ENCODE peak calls at places on chromosomes 13 and 19, in six cellular contexts. T, C, Y, N, U and S are unnamed samples.

GRCh38 chr19:7575426-7576040 is 20.1 kb upstream of the CAMSAP3 start:
- DNase-seq in N (no peak), Y (no peak), T (no peak), C (no peak), U (no peak), S (no peak)

GRCh38 chr19:2242092-2242537 is 5.5 kb downstream of the SF3A2 start:
- DNase-seq in C (no peak), T (no peak), U (no peak), Y (no peak), N (no peak), S (no peak)

GRCh38 chr19:10454267-10454666 is 33.9 kb downstream of the PDE4A start:
- DNase-seq in C (no peak), Y (no peak), U (peak; percentile 80), T (no peak), N (no peak), S (no peak)

GRCh38 chr13:113904411-113904810 is 40.5 kb upstream of the GAS6 start:
- DNase-seq in U (peak; percentile 65), T (peak; percentile 68), C (no peak), N (no peak), Y (no peak), S (no peak)

GRCh38 chr19:3653865-3654513 is 27.4 kb upstream of the CACTIN start:
- DNase-seq in U (no peak), C (no peak), T (no peak), Y (no peak), N (no peak), S (no peak)

GRCh38 chr13:90545070-90545840 is 802.2 kb upstream of the MIR17HG start:
- DNase-seq in C (no peak), Y (no peak), T (no peak), N (no peak), U (no peak), S (no peak)

GRCh38 chr13:44191504-44192171 is 182.0 kb upstream of the SERP2 start:
- DNase-seq in U (peak; percentile 53), N (no peak), T (no peak), C (peak; percentile 4), Y (no peak), S (no peak)

GRCh38 chr19:10419646-10420443 is 493 bp upstream of the PDE4A start:
- DNase-seq in N (no peak), U (peak; percentile 97), Y (no peak), C (peak; percentile 39), T (no peak), S (no peak)

GRCh38 chr19:15128162-15128770 is 21.1 kb downstream of the SYDE1 start:
- DNase-seq in T (no peak), Y (no peak), U (no peak), C (no peak), N (no peak), S (no peak)

GRCh38 chr19:18784786-18785120 is 6.4 kb downstream of the COMP start:
- DNase-seq in T (no peak), C (no peak), N (no peak), Y (no peak), U (no peak), S (no peak)

GRCh38 chr19:3440082-3440481 is 40.2 kb downstream of the SMIM24 start:
- DNase-seq in C (peak; percentile 35), N (peak; percentile 72), U (peak; percentile 81), T (peak; percentile 57), Y (no peak), S (no peak)

GRCh38 chr19:30116984-30117555 is 175.0 kb downstream of the URI1 start:
- DNase-seq in N (no peak), Y (no peak), C (no peak), U (no peak), T (no peak), S (no peak)

GRCh38 chr19:5293607-5294089 is 47.0 kb downstream of the PTPRS start:
- DNase-seq in T (peak; percentile 47), N (no peak), C (no peak), U (peak; percentile 79), Y (no peak), S (no peak)

GRCh38 chr19:8611890-8612806 is 1.6 kb upstream of the ADAMTS10 start:
- DNase-seq in U (peak; percentile 54), N (no peak), C (no peak), Y (no peak), T (peak; percentile 78), S (no peak)

GRCh38 chr19:6214881-6215541 is 64.8 kb downstream of the MLLT1 start:
- DNase-seq in U (no peak), C (no peak), N (peak; percentile 45), Y (no peak), T (no peak), S (no peak)

GRCh38 chr13:100883453-100883852 is 208.9 kb upstream of the TMTC4 start:
- DNase-seq in C (no peak), U (no peak), N (no peak), T (no peak), Y (no peak), S (no peak)

GRCh38 chr13:72544042-72544441 is 183.4 kb downstream of the MZT1 start:
- DNase-seq in N (no peak), U (no peak), Y (no peak), T (no peak), C (no peak), S (no peak)

GRCh38 chr13:73661687-73662425 is 472.3 kb downstream of the KLF12 start:
- DNase-seq in C (no peak), U (peak; percentile 38), N (no peak), Y (no peak), T (no peak), S (no peak)

GRCh38 chr13:40682449-40683240 is 16.2 kb upstream of the FOXO1 start:
- DNase-seq in C (no peak), U (no peak), N (no peak), Y (no peak), T (no peak), S (no peak)

GRCh38 chr13:81639984-81640582 is 1299.2 kb upstream of the SPRY2 start:
- DNase-seq in U (no peak), N (no peak), Y (no peak), C (no peak), T (no peak), S (no peak)

GRCh38 chr13:45068036-45069001 is 52.0 kb upstream of the GTF2F2 start:
- DNase-seq in N (no peak), Y (no peak), T (no peak), U (no peak), C (no peak), S (no peak)

GRCh38 chr13:67136157-67136556 is 94.0 kb downstream of the PCDH9 start:
- DNase-seq in T (no peak), Y (no peak), U (no peak), C (no peak), N (no peak), S (no peak)

GRCh38 chr19:43616306-43616705 is 3.1 kb downstream of the ZNF428 start:
- DNase-seq in N (no peak), Y (no peak), T (no peak), U (no peak), C (no peak), S (no peak)

GRCh38 chr13:102769679-102770078 is 3.9 kb downstream of the TEX30 start:
- DNase-seq in T (no peak), U (no peak), C (no peak), Y (no peak), N (no peak), S (no peak)

DNA sequence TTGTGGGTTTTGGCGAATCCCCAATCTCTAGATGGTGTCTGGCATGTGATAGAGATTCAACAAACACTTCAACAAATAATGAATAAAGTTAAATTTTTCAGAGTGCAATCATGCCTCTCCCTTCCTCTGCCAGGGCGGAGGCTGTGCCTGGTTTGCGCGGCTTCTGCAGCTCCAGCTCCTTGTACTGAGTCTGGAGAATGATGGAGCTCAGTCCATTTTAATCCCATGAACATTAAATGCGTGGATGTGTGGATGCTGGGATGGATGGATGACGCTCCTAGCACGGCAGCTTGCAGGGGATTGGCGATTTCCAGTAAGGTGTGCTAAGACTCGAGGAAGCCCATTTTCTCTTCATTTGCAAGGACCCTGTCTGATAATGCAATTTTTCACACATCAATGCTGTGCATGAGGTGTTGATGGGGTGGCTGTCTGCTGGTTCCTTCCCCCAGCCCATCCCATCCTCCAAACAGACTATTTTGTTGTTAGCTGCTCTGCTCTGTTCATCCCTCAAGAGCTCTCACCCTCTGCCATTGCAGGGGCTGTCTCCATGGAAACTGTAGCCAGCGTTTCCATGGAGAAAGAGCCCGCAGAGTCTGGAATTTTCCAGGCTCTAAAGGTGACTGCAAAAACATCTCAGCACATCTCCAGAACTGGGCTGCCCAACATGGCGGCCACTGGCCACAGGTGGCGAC is 92.6 kb upstream of the PEG3 start:
- DNase-seq in T (no peak), N (no peak), Y (no peak), C (no peak), U (no peak), S (no peak)
- H3K27ac ChIP-seq in T (no peak overlapping the region), N (no peak overlapping the region), Y (no peak overlapping the region), C (no peak overlapping the region), U (no peak overlapping the region), S (no peak overlapping the region)

DNA sequence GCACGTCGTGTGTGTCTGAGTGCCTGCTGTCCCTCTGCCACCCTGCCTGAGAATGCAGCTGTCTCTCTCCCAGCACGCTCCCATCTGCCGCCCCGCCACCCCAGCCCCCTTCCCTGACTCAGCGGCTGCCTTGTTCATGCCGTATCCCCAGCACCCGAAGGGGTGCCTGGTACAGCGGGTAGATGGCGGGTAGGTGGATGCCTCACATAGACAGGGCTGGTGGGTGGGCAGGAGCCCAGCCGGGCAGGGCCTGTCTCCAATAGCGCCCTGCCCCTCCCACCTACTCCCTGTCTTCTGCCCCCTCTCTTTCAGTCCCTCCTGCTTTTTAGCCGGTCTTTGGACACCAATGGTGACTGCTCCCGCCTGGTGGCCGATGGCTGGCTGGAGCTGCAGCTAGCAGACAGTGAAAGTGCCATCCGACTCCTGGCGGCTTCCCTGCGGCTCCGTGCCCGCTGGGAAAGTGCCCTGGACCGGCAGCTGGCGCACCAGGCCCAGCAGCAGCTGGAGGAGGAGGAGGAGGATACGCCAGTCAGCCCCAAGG is 30.4 kb downstream of the DHX34 start:
- DNase-seq in C (no peak), T (no peak), N (no peak), Y (no peak), U (no peak), S (no peak)
- H3K27ac ChIP-seq in C (no peak overlapping the region), T (no peak overlapping the region), N (no peak overlapping the region), Y (no peak overlapping the region), U (no peak overlapping the region), S (no peak overlapping the region)

DNA sequence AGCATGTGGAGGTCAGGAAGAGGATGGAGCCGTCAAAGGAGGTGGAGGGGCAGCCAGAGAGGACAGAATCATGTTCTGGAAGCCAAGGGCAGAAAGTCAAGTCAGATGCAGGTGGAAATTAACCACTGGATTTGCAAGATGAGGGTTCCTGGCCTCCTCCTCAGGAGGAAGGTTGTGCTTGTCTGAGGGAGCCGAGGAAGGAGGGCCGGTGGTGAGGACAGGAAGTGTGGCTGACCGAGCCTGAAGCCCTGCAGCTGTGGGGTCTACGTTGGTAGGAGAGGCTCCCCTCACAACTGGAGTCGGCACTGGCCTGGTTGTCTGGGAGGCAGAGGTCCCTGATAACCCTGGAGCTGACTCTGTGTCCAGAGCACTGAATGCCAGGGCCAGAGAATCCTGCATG is 15.4 kb upstream of the DHDH start:
- DNase-seq in Y (no peak), U (no peak), N (no peak), T (no peak), C (no peak), S (no peak)
- H3K27ac ChIP-seq in Y (no peak overlapping the region), U (no peak overlapping the region), N (no peak overlapping the region), T (no peak overlapping the region), C (no peak overlapping the region), S (no peak overlapping the region)

DNA sequence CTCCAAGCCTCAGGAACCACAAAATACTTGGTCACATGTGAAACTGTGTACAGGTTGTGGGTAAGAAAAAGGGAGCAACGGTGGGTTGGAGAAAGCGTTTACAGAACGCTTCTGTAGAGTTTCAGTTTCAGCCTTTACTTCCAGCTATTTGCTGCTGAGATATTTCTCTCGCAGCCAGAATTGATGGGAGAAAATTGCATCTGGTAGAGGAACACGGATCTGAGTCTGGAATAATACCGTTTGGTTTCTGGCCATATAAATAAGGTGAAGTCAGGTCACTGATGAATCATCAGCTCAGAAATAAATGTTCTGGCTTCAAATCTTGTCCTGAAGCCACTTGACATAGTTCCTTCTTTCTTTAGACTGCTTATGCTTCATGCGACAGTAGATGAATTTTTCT is 20.3 kb upstream of the RFC3 start:
- DNase-seq in Y (no peak), U (no peak), C (no peak), T (no peak), N (no peak), S (no peak)
- H3K27ac ChIP-seq in Y (peak overlapping the region; percentile 68), U (no peak overlapping the region), C (no peak overlapping the region), T (peak overlapping the region; percentile 76), N (no peak overlapping the region), S (no peak overlapping the region)